ENCODE peak calls at places on chromosomes 2 and 18, in nine cellular contexts. K, W, L, D, P, C, N, E and Q are unnamed samples.

GRCh38 chr2:64931536-64932326 is 57.5 kb upstream of the SLC1A4 start:
- DNase-seq in C (no peak), D (no peak), W (peak), E (peak), P (no peak), L (no peak), K (no peak), N (no peak), Q (no peak)

GRCh38 chr2:158841839-158842238 is 46.7 kb downstream of the DAPL1 start:
- DNase-seq in E (no peak), D (no peak), C (peak), W (no peak), L (no peak), N (no peak), P (no peak), K (no peak), Q (no peak)

GRCh38 chr2:121746071-121746578 is 9.3 kb upstream of the TSN start:
- DNase-seq in N (no peak), L (no peak), E (no peak), K (no peak), C (no peak), W (no peak), P (no peak), D (no peak), Q (no peak)

GRCh38 chr2:159195719-159196118 is 90.8 kb downstream of the WDSUB1 start:
- DNase-seq in D (no peak), K (no peak), E (no peak), N (no peak), C (no peak), W (no peak), L (no peak), P (no peak), Q (no peak)

GRCh38 chr18:61531182-61531581 is 198.0 kb downstream of the CDH20 start:
- DNase-seq in P (no peak), E (no peak), N (no peak), L (no peak), K (no peak), W (no peak), C (no peak), D (no peak), Q (no peak)

GRCh38 chr2:41854227-41854626 is 193.6 kb upstream of the PKDCC start:
- DNase-seq in W (no peak), C (no peak), D (no peak), P (no peak), N (no peak), L (no peak), K (no peak), E (no peak), Q (no peak)

GRCh38 chr18:72419914-72420313 is 124.2 kb downstream of the CBLN2 start:
- DNase-seq in C (peak), W (no peak), E (no peak), L (no peak), D (no peak), N (no peak), P (no peak), K (no peak), Q (no peak)

GRCh38 chr18:25233582-25234362 is 118.2 kb downstream of the ZNF521 start:
- DNase-seq in K (no peak), C (no peak), W (no peak), N (no peak), P (no peak), L (peak), D (no peak), E (no peak), Q (no peak)

GRCh38 chr2:8515390-8515761 is 166.5 kb upstream of the ID2 start:
- DNase-seq in C (no peak), P (no peak), N (no peak), W (no peak), L (no peak), K (no peak), D (no peak), E (no peak), Q (no peak)

GRCh38 chr18:47283476-47283875 is 32.0 kb upstream of the SKOR2 start:
- DNase-seq in D (peak), E (no peak), N (no peak), P (no peak), K (no peak), W (peak), C (no peak), L (peak), Q (peak)

GRCh38 chr18:2902327-2902726 is 55.5 kb downstream of the EMILIN2 start:
- DNase-seq in C (no peak), E (no peak), K (no peak), P (no peak), N (no peak), L (no peak), W (no peak), D (no peak), Q (no peak)

GRCh38 chr18:2905802-2906521 is 59.2 kb downstream of the EMILIN2 start:
- DNase-seq in P (peak), L (no peak), E (peak), K (peak), D (peak), W (no peak), C (no peak), N (peak), Q (no peak)

GRCh38 chr18:2901405-2901989 is 54.7 kb downstream of the EMILIN2 start:
- DNase-seq in L (peak), P (no peak), C (no peak), N (no peak), E (no peak), K (no peak), W (peak), D (no peak), Q (no peak)

GRCh38 chr18:2900742-2901404 is 54.1 kb downstream of the EMILIN2 start:
- DNase-seq in P (no peak), D (no peak), W (no peak), K (no peak), N (no peak), E (no peak), L (no peak), C (no peak), Q (no peak)

DNA sequence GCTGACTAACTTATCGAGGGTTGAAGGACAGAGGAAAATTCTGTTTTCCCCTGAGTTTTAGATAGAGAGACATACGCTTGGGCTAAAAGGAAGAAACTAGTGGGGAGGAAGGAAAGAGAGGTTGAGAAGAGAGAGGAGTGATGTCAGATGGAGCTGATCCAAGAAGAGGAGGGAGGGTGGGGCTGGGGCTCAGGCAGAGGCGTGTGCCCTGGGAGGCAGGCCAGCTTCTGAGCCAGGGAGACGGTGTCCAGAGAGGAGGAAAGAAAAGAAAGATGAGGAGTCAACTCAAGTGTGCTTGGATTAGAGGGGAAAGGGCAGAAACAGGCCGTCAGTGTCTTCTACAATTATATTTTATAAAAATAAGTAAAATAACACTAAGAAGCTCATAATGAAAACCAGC is 56.2 kb downstream of the EMILIN2 start:
- DNase-seq in L (no peak), N (peak), D (no peak), W (no peak), P (no peak), E (peak), C (peak), K (no peak), Q (no peak)
- TF ChIP-seq CTCF in L (no peak), N (no peak), D (no peak), W (no peak), P (no peak), E (no peak), C (no peak), K (no peak), Q (no peak)

GRCh38 chr2:185108588-185108987 is 510.3 kb downstream of the ZNF804A start:
- DNase-seq in K (no peak), W (no peak), C (no peak), P (no peak), D (no peak), E (no peak), N (no peak), L (no peak), Q (no peak)
- TF ChIP-seq CTCF in K (no peak), W (no peak), C (no peak), P (no peak), D (no peak), E (no peak), N (no peak), L (no peak), Q (no peak)

DNA sequence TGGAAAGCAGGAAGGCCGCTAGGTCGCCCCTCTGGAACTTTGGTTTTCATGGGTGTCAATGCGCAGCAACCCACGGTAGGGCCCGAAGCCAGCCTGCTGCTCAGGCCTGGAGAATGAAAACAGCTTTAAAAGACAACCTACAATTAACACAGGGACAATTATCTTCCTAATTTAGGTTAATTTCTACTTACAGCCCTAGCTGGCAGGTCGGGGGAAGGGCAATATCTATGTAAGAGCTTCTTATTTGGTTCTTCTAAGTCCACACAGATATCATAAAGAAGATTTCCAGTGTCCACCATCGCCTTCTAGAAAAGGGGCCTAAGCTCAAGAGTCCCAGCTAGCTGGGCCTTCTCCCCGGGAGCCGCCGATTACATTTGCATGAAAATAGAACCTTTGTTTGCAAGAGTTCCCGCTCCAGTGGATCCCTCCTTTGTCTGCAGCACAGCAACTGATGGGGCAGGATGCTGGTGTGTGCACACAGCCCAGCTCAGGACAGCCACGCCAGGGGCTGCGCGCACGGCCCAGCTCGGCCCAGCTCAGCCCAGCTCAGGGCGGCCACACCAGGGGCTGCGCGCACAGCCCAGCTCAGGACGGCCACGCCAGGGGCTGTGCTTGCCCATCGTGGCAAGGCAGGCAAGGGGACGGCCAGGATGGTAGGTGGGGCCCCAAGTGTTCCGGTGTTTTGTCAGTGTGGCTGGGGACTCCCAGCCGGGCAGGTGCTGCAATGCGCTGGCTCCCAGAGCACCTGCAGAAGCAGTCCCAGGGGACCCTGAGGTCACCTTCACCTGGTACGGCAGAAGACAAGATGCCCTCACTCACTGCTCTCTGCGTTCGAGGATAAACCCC is 109.1 kb downstream of the HDAC4 start:
- DNase-seq in N (no peak), K (no peak), W (no peak), L (no peak), P (peak), D (no peak), C (no peak), E (peak), Q (no peak)
- TF ChIP-seq CTCF in N (no peak), K (no peak), W (no peak), L (no peak), P (no peak), D (no peak), C (no peak), E (no peak), Q (no peak)

GRCh38 chr18:2952605-2953004 is 60.3 kb downstream of the LPIN2 start:
- DNase-seq in E (no peak), L (no peak), P (no peak), W (no peak), D (no peak), K (no peak), N (no peak), C (no peak), Q (no peak)

GRCh38 chr18:2948038-2948437 is 64.9 kb downstream of the LPIN2 start:
- DNase-seq in N (peak), D (peak), E (no peak), L (no peak), W (no peak), P (no peak), C (peak), K (no peak), Q (no peak)
- TF ChIP-seq CTCF in N (peak), D (no peak), E (peak), L (peak), W (peak), P (peak), C (peak), K (no peak), Q (peak)

GRCh38 chr2:175009917-175010621 is 4.9 kb upstream of the CHN1 start:
- DNase-seq in L (no peak), P (no peak), E (no peak), C (no peak), K (no peak), D (no peak), W (no peak), N (no peak), Q (no peak)
- TF ChIP-seq CTCF in L (no peak), P (no peak), E (no peak), C (no peak), K (no peak), D (no peak), W (no peak), N (no peak), Q (no peak)

GRCh38 chr2:109611467-109612095 is 2.2 kb downstream of the SEPTIN10 start:
- DNase-seq in P (no peak), D (no peak), W (no peak), L (peak), E (no peak), N (no peak), C (peak), K (no peak), Q (no peak)
- TF ChIP-seq CTCF in P (peak), D (no peak), W (no peak), L (no peak), E (no peak), N (no peak), C (no peak), K (no peak), Q (peak)

GRCh38 chr2:136871424-136871823 is 106.1 kb downstream of the THSD7B start:
- DNase-seq in K (no peak), D (no peak), N (no peak), C (no peak), L (no peak), W (no peak), P (no peak), E (no peak), Q (no peak)

DNA sequence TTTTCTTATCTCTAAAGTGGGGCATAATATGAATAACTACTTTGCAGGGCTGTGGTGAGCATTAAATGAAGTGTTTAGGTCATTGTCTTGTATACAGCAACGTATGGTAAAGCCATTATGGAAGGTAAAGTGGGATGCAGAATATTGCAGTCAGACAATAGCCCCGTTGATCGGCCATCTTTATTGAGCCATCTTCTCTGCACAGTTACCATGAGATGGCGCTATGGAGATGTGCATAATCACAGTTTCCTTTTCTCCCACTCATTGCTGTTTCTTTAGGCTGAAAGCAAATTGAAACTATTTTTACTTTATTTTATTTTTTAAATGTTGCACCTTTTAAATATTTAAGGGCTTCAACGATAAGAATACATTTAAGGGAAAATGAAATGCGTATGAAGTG is 108.9 kb downstream of the THSD7B start:
- DNase-seq in C (no peak), D (peak), L (no peak), E (no peak), N (no peak), W (peak), P (no peak), K (no peak), Q (no peak)
- TF ChIP-seq CTCF in C (peak), D (no peak), L (no peak), E (no peak), N (no peak), W (peak), P (peak), K (no peak), Q (peak)